ENCODE peak calls at places on chromosomes 16 and 17, in ten cellular contexts. One of them, this sample, is unnamed.

GRCh38 chr17:1462164-1463112 is 6.4 kb upstream of the CRK start:
- DNase-seq in CD8-positive, alpha-beta T cell: no peak
- DNase-seq in fibroblast of pulmonary artery: no peak
- DNase-seq in GM10248: no peak
- DNase-seq in IMR-90: no peak
- DNase-seq in heart right ventricle: no peak
- DNase-seq in GM12864: no peak
- DNase-seq in HCT116: no peak
- DNase-seq in mesothelial cell of epicardium: no peak
- DNase-seq in NB4: no peak
- DNase-seq in this sample: no peak

GRCh38 chr17:76432712-76433336 is 20.1 kb downstream of the UBE2O start:
- DNase-seq in heart right ventricle: no peak
- DNase-seq in CD8-positive, alpha-beta T cell: no peak
- DNase-seq in fibroblast of pulmonary artery: peak; percentile 32
- DNase-seq in HCT116: peak; percentile 28
- DNase-seq in IMR-90: peak; percentile 49
- DNase-seq in GM10248: no peak
- DNase-seq in mesothelial cell of epicardium: no peak
- DNase-seq in GM12864: no peak
- DNase-seq in NB4: peak; percentile 32
- DNase-seq in this sample: peak; percentile 38

GRCh38 chr17:37614391-37614790 is 5.2 kb upstream of the SYNRG start:
- DNase-seq in mesothelial cell of epicardium: no peak
- DNase-seq in CD8-positive, alpha-beta T cell: no peak
- DNase-seq in fibroblast of pulmonary artery: peak; percentile 50
- DNase-seq in NB4: no peak
- DNase-seq in GM12864: no peak
- DNase-seq in GM10248: no peak
- DNase-seq in HCT116: no peak
- DNase-seq in IMR-90: peak; percentile 93
- DNase-seq in heart right ventricle: no peak
- DNase-seq in this sample: peak; percentile 95

GRCh38 chr16:88017551-88018101 is 66.4 kb downstream of the BANP start:
- DNase-seq in HCT116: no peak
- DNase-seq in IMR-90: no peak
- DNase-seq in GM12864: no peak
- DNase-seq in heart right ventricle: no peak
- DNase-seq in GM10248: no peak
- DNase-seq in NB4: no peak
- DNase-seq in mesothelial cell of epicardium: no peak
- DNase-seq in fibroblast of pulmonary artery: no peak
- DNase-seq in CD8-positive, alpha-beta T cell: no peak
- DNase-seq in this sample: no peak

GRCh38 chr17:15261063-15261817 is 3.9 kb downstream of the PMP22 start:
- DNase-seq in CD8-positive, alpha-beta T cell: no peak
- DNase-seq in IMR-90: peak; percentile 60
- DNase-seq in NB4: no peak
- DNase-seq in GM10248: no peak
- DNase-seq in fibroblast of pulmonary artery: peak; percentile 67
- DNase-seq in GM12864: no peak
- DNase-seq in HCT116: no peak
- DNase-seq in heart right ventricle: peak; percentile 66
- DNase-seq in mesothelial cell of epicardium: peak; percentile 27
- DNase-seq in this sample: peak; percentile 60

GRCh38 chr17:71633391-71633849 is 487.4 kb upstream of the SOX9 start:
- DNase-seq in CD8-positive, alpha-beta T cell: no peak
- DNase-seq in IMR-90: peak; percentile 92
- DNase-seq in HCT116: peak; percentile 59
- DNase-seq in NB4: no peak
- DNase-seq in heart right ventricle: no peak
- DNase-seq in GM12864: no peak
- DNase-seq in fibroblast of pulmonary artery: peak; percentile 71
- DNase-seq in GM10248: no peak
- DNase-seq in mesothelial cell of epicardium: no peak
- DNase-seq in this sample: peak; percentile 90

GRCh38 chr16:88686439-88687253 is at the start of gene SNAI3:
- DNase-seq in CD8-positive, alpha-beta T cell: peak; percentile 80
- DNase-seq in GM10248: peak; percentile 95
- DNase-seq in GM12864: no peak
- DNase-seq in mesothelial cell of epicardium: peak; percentile 67
- DNase-seq in NB4: peak; percentile 96
- DNase-seq in IMR-90: peak; percentile 24
- DNase-seq in heart right ventricle: peak; percentile 84
- DNase-seq in fibroblast of pulmonary artery: peak; percentile 38
- DNase-seq in HCT116: peak; percentile 51
- DNase-seq in this sample: no peak

GRCh38 chr17:44241104-44241503 is 21.6 kb upstream of the UBTF start:
- DNase-seq in CD8-positive, alpha-beta T cell: no peak
- DNase-seq in heart right ventricle: no peak
- DNase-seq in HCT116: no peak
- DNase-seq in NB4: peak; percentile 34
- DNase-seq in IMR-90: no peak
- DNase-seq in fibroblast of pulmonary artery: no peak
- DNase-seq in GM10248: no peak
- DNase-seq in mesothelial cell of epicardium: no peak
- DNase-seq in GM12864: no peak
- DNase-seq in this sample: no peak

GRCh38 chr17:38456031-38456815 is 28.0 kb downstream of the ARHGAP23 start:
- DNase-seq in GM10248: no peak
- DNase-seq in mesothelial cell of epicardium: no peak
- DNase-seq in NB4: no peak
- DNase-seq in HCT116: no peak
- DNase-seq in GM12864: no peak
- DNase-seq in CD8-positive, alpha-beta T cell: no peak
- DNase-seq in fibroblast of pulmonary artery: peak; percentile 51
- DNase-seq in heart right ventricle: no peak
- DNase-seq in IMR-90: no peak
- DNase-seq in this sample: no peak

GRCh38 chr17:27591986-27592385 is 39.0 kb upstream of the LGALS9 start:
- DNase-seq in HCT116: no peak
- DNase-seq in GM10248: no peak
- DNase-seq in NB4: no peak
- DNase-seq in mesothelial cell of epicardium: no peak
- DNase-seq in fibroblast of pulmonary artery: no peak
- DNase-seq in CD8-positive, alpha-beta T cell: no peak
- DNase-seq in IMR-90: no peak
- DNase-seq in heart right ventricle: no peak
- DNase-seq in GM12864: no peak
- DNase-seq in this sample: no peak

GRCh38 chr17:56185905-56186783 is 32.9 kb downstream of the ANKFN1 start:
- DNase-seq in GM10248: no peak
- DNase-seq in CD8-positive, alpha-beta T cell: no peak
- DNase-seq in fibroblast of pulmonary artery: peak; percentile 74
- DNase-seq in IMR-90: peak; percentile 94
- DNase-seq in HCT116: no peak
- DNase-seq in NB4: peak; percentile 18
- DNase-seq in GM12864: no peak
- DNase-seq in heart right ventricle: no peak
- DNase-seq in mesothelial cell of epicardium: no peak
- DNase-seq in this sample: peak; percentile 93

GRCh38 chr16:65376601-65377000 is 254.7 kb upstream of the CDH11 start:
- DNase-seq in heart right ventricle: no peak
- DNase-seq in GM10248: no peak
- DNase-seq in HCT116: no peak
- DNase-seq in fibroblast of pulmonary artery: no peak
- DNase-seq in CD8-positive, alpha-beta T cell: no peak
- DNase-seq in NB4: no peak
- DNase-seq in GM12864: no peak
- DNase-seq in mesothelial cell of epicardium: no peak
- DNase-seq in IMR-90: no peak
- DNase-seq in this sample: no peak

GRCh38 chr17:49422714-49423113 is 8.0 kb upstream of the PHB1 start:
- DNase-seq in HCT116: no peak
- DNase-seq in NB4: no peak
- DNase-seq in CD8-positive, alpha-beta T cell: no peak
- DNase-seq in fibroblast of pulmonary artery: no peak
- DNase-seq in IMR-90: no peak
- DNase-seq in mesothelial cell of epicardium: no peak
- DNase-seq in GM12864: no peak
- DNase-seq in GM10248: no peak
- DNase-seq in heart right ventricle: no peak
- DNase-seq in this sample: no peak

DNA sequence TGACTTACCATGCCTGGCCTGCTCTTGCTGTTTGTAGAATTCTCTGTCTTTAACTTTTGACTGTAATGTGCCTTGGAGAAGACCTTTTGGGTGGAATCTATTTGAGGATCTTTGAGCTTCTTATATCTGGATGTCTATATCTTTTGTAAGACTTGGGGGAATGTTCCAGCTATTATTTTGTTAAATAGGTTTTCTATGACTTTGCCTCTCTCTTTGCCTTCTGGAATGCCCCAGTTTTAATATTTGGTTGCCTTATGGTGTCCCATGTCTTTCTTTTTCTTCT is 10.3 kb upstream of the PHB1 start:
- DNase-seq in IMR-90: no peak
- DNase-seq in CD8-positive, alpha-beta T cell: no peak
- DNase-seq in GM10248: no peak
- DNase-seq in GM12864: no peak
- DNase-seq in NB4: no peak
- DNase-seq in mesothelial cell of epicardium: no peak
- DNase-seq in HCT116: no peak
- DNase-seq in heart right ventricle: no peak
- DNase-seq in fibroblast of pulmonary artery: no peak
- DNase-seq in this sample: no peak
- TF ChIP-seq CTCF in IMR-90: no peak
- TF ChIP-seq CTCF in CD8-positive, alpha-beta T cell: no peak
- TF ChIP-seq CTCF in GM10248: no peak
- TF ChIP-seq CTCF in GM12864: no peak
- TF ChIP-seq CTCF in NB4: no peak
- TF ChIP-seq CTCF in mesothelial cell of epicardium: no peak
- TF ChIP-seq CTCF in HCT116: no peak
- TF ChIP-seq CTCF in heart right ventricle: no peak
- TF ChIP-seq CTCF in fibroblast of pulmonary artery: no peak
- TF ChIP-seq CTCF in this sample: no peak

DNA sequence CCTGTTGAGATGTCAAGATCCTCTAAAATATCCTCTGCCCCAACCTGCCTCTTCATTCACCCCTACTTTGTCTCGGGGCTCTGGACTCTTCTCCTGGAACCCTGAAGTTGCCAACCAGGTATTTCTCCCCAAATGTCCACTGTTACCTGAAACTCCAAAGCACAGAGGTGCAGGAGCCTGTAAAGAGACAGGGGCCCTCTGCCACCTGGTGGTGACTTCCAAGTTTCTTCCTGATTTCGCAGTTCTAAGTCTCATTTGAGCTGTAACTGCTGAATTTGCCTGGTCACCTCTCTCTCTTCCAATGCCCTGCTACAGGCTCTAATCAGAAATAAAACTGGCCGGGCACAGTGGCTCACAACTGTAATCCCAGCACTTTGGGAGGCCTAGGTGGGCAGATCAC is 77.1 kb upstream of the RCVRN start:
- DNase-seq in mesothelial cell of epicardium: no peak
- DNase-seq in IMR-90: no peak
- DNase-seq in fibroblast of pulmonary artery: no peak
- DNase-seq in CD8-positive, alpha-beta T cell: no peak
- DNase-seq in HCT116: peak; percentile 27
- DNase-seq in GM12864: no peak
- DNase-seq in heart right ventricle: no peak
- DNase-seq in NB4: peak; percentile 55
- DNase-seq in GM10248: peak; percentile 54
- DNase-seq in this sample: no peak
- TF ChIP-seq CTCF in mesothelial cell of epicardium: no peak
- TF ChIP-seq CTCF in IMR-90: peak; percentile 19
- TF ChIP-seq CTCF in fibroblast of pulmonary artery: peak; percentile 19
- TF ChIP-seq CTCF in CD8-positive, alpha-beta T cell: no peak
- TF ChIP-seq CTCF in HCT116: peak; percentile 43
- TF ChIP-seq CTCF in GM12864: peak; percentile 55
- TF ChIP-seq CTCF in heart right ventricle: peak; percentile 14
- TF ChIP-seq CTCF in NB4: peak; percentile 59
- TF ChIP-seq CTCF in GM10248: peak; percentile 26
- TF ChIP-seq CTCF in this sample: peak; percentile 72

GRCh38 chr16:1912215-1912543 is 6.0 kb downstream of the HS3ST6 start:
- DNase-seq in GM10248: no peak
- DNase-seq in fibroblast of pulmonary artery: no peak
- DNase-seq in GM12864: no peak
- DNase-seq in HCT116: no peak
- DNase-seq in mesothelial cell of epicardium: no peak
- DNase-seq in IMR-90: no peak
- DNase-seq in CD8-positive, alpha-beta T cell: no peak
- DNase-seq in NB4: no peak
- DNase-seq in heart right ventricle: no peak
- DNase-seq in this sample: no peak
- TF ChIP-seq CTCF in GM10248: no peak
- TF ChIP-seq CTCF in fibroblast of pulmonary artery: no peak
- TF ChIP-seq CTCF in GM12864: no peak
- TF ChIP-seq CTCF in HCT116: no peak
- TF ChIP-seq CTCF in mesothelial cell of epicardium: no peak
- TF ChIP-seq CTCF in IMR-90: no peak
- TF ChIP-seq CTCF in CD8-positive, alpha-beta T cell: no peak
- TF ChIP-seq CTCF in NB4: no peak
- TF ChIP-seq CTCF in heart right ventricle: no peak
- TF ChIP-seq CTCF in this sample: no peak

GRCh38 chr17:74458835-74459234 is 7.6 kb upstream of the CD300A start:
- DNase-seq in fibroblast of pulmonary artery: no peak
- DNase-seq in heart right ventricle: no peak
- DNase-seq in HCT116: no peak
- DNase-seq in GM12864: no peak
- DNase-seq in GM10248: no peak
- DNase-seq in IMR-90: no peak
- DNase-seq in NB4: no peak
- DNase-seq in CD8-positive, alpha-beta T cell: no peak
- DNase-seq in mesothelial cell of epicardium: no peak
- DNase-seq in this sample: no peak

GRCh38 chr17:74457146-74457819 is 9.2 kb upstream of the CD300A start:
- DNase-seq in IMR-90: peak; percentile 30
- DNase-seq in fibroblast of pulmonary artery: peak; percentile 73
- DNase-seq in GM10248: peak; percentile 74
- DNase-seq in HCT116: peak; percentile 63
- DNase-seq in CD8-positive, alpha-beta T cell: peak; percentile 56
- DNase-seq in GM12864: no peak
- DNase-seq in NB4: peak; percentile 78
- DNase-seq in mesothelial cell of epicardium: peak; percentile 59
- DNase-seq in heart right ventricle: peak; percentile 84
- DNase-seq in this sample: no peak

GRCh38 chr17:74459622-74460021 is 6.8 kb upstream of the CD300A start:
- DNase-seq in heart right ventricle: no peak
- DNase-seq in IMR-90: no peak
- DNase-seq in GM12864: no peak
- DNase-seq in GM10248: no peak
- DNase-seq in CD8-positive, alpha-beta T cell: no peak
- DNase-seq in mesothelial cell of epicardium: no peak
- DNase-seq in fibroblast of pulmonary artery: no peak
- DNase-seq in HCT116: no peak
- DNase-seq in NB4: no peak
- DNase-seq in this sample: no peak

GRCh38 chr17:74455025-74455585 is 11.3 kb upstream of the CD300A start:
- DNase-seq in CD8-positive, alpha-beta T cell: no peak
- DNase-seq in NB4: no peak
- DNase-seq in GM12864: no peak
- DNase-seq in HCT116: no peak
- DNase-seq in IMR-90: no peak
- DNase-seq in heart right ventricle: peak; percentile 36
- DNase-seq in mesothelial cell of epicardium: no peak
- DNase-seq in GM10248: no peak
- DNase-seq in fibroblast of pulmonary artery: no peak
- DNase-seq in this sample: no peak

DNA sequence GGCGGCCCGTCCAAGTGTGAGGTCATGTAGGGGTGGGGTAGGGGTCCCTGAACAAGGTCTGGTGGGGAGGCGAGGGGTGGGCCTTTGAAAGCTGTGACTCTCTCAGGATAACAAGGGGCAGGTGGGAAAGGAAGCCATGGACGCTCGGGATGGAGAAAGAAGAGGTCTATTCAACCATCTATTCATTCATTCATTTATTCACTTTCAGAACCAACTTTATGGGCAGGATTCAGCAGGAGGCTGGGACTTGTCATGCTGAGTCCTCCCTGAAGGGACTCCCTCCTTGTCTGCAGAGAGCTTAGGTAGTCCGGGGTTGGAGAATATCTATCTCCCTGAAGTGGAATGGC is 8.6 kb upstream of the CD300A start:
- DNase-seq in NB4: no peak
- DNase-seq in HCT116: no peak
- DNase-seq in IMR-90: no peak
- DNase-seq in GM10248: no peak
- DNase-seq in fibroblast of pulmonary artery: no peak
- DNase-seq in mesothelial cell of epicardium: no peak
- DNase-seq in CD8-positive, alpha-beta T cell: no peak
- DNase-seq in heart right ventricle: no peak
- DNase-seq in GM12864: no peak
- DNase-seq in this sample: no peak
- TF ChIP-seq CTCF in NB4: no peak
- TF ChIP-seq CTCF in HCT116: no peak
- TF ChIP-seq CTCF in IMR-90: no peak
- TF ChIP-seq CTCF in GM10248: no peak
- TF ChIP-seq CTCF in fibroblast of pulmonary artery: no peak
- TF ChIP-seq CTCF in mesothelial cell of epicardium: peak; percentile 35
- TF ChIP-seq CTCF in CD8-positive, alpha-beta T cell: peak; percentile 18
- TF ChIP-seq CTCF in heart right ventricle: peak; percentile 14
- TF ChIP-seq CTCF in GM12864: no peak
- TF ChIP-seq CTCF in this sample: peak; percentile 68

This sample was measured in HFFc6.